ENCODE peak calls at places on chromosomes 7 and 10, in five cellular contexts. One of them, this sample, is unnamed.
A peak's percentile ranks its signal among the peaks of the same experiment; 100 is the strongest.

GRCh38 chr10:80064120-80064886 is 14.2 kb upstream of the TMEM254 start:
- DNase-seq in upper lobe of right lung: no peak
- DNase-seq in left kidney: no peak
- DNase-seq in GM19239: no peak
- DNase-seq in NCI-H1092 treated with DMSO at 0.1 percent for 48 hours: no peak
- DNase-seq in this sample: no peak

GRCh38 chr10:19845963-19846362 is 29.7 kb downstream of the PLXDC2 start:
- DNase-seq in upper lobe of right lung: no peak
- DNase-seq in left kidney: peak; percentile 34
- DNase-seq in GM19239: no peak
- DNase-seq in NCI-H1092 treated with DMSO at 0.1 percent for 48 hours: no peak
- DNase-seq in this sample: no peak

GRCh38 chr10:127408115-127408710 is 140.9 kb upstream of the NPS start:
- DNase-seq in upper lobe of right lung: peak; percentile 32
- DNase-seq in left kidney: peak; percentile 76
- DNase-seq in GM19239: no peak
- DNase-seq in NCI-H1092 treated with DMSO at 0.1 percent for 48 hours: no peak
- DNase-seq in this sample: no peak

GRCh38 chr10:7383442-7383841 is 27.4 kb downstream of the SFMBT2 start:
- DNase-seq in upper lobe of right lung: no peak
- DNase-seq in left kidney: no peak
- DNase-seq in GM19239: no peak
- DNase-seq in NCI-H1092 treated with DMSO at 0.1 percent for 48 hours: no peak
- DNase-seq in this sample: no peak

GRCh38 chr7:46478046-46478445 is 557.0 kb upstream of the IGFBP3 start:
- DNase-seq in upper lobe of right lung: no peak
- DNase-seq in left kidney: no peak
- DNase-seq in GM19239: no peak
- DNase-seq in NCI-H1092 treated with DMSO at 0.1 percent for 48 hours: no peak
- DNase-seq in this sample: no peak

GRCh38 chr10:11181996-11182395 is 164.3 kb downstream of the CELF2 start:
- DNase-seq in upper lobe of right lung: no peak
- DNase-seq in left kidney: no peak
- DNase-seq in GM19239: no peak
- DNase-seq in NCI-H1092 treated with DMSO at 0.1 percent for 48 hours: no peak
- DNase-seq in this sample: no peak

GRCh38 chr7:66576646-66577045 is 52.0 kb upstream of the KCTD7 start:
- DNase-seq in upper lobe of right lung: no peak
- DNase-seq in left kidney: no peak
- DNase-seq in GM19239: no peak
- DNase-seq in NCI-H1092 treated with DMSO at 0.1 percent for 48 hours: no peak
- DNase-seq in this sample: no peak

GRCh38 chr7:101441890-101442289 is 79.2 kb downstream of the COL26A1 start:
- DNase-seq in upper lobe of right lung: no peak
- DNase-seq in left kidney: no peak
- DNase-seq in GM19239: no peak
- DNase-seq in NCI-H1092 treated with DMSO at 0.1 percent for 48 hours: no peak
- DNase-seq in this sample: no peak

GRCh38 chr10:72201293-72201692 is 14.5 kb upstream of the ANAPC16 start:
- DNase-seq in upper lobe of right lung: no peak
- DNase-seq in left kidney: no peak
- DNase-seq in GM19239: no peak
- DNase-seq in NCI-H1092 treated with DMSO at 0.1 percent for 48 hours: no peak
- DNase-seq in this sample: no peak

GRCh38 chr10:72133517-72133916 is 45.2 kb upstream of the SPOCK2 start:
- DNase-seq in upper lobe of right lung: no peak
- DNase-seq in left kidney: no peak
- DNase-seq in GM19239: peak; percentile 57
- DNase-seq in NCI-H1092 treated with DMSO at 0.1 percent for 48 hours: no peak
- DNase-seq in this sample: no peak

GRCh38 chr10:110560012-110560411 is 7.5 kb upstream of the SMC3 start:
- DNase-seq in upper lobe of right lung: no peak
- DNase-seq in left kidney: no peak
- DNase-seq in GM19239: no peak
- DNase-seq in NCI-H1092 treated with DMSO at 0.1 percent for 48 hours: no peak
- DNase-seq in this sample: no peak

GRCh38 chr7:134938141-134938540 is 48.2 kb upstream of the AGBL3 start:
- DNase-seq in upper lobe of right lung: no peak
- DNase-seq in left kidney: no peak
- DNase-seq in GM19239: no peak
- DNase-seq in NCI-H1092 treated with DMSO at 0.1 percent for 48 hours: no peak
- DNase-seq in this sample: no peak

GRCh38 chr7:131249003-131249402 is 78.7 kb upstream of the MKLN1 start:
- DNase-seq in upper lobe of right lung: peak; percentile 70
- DNase-seq in left kidney: no peak
- DNase-seq in GM19239: no peak
- DNase-seq in NCI-H1092 treated with DMSO at 0.1 percent for 48 hours: no peak
- DNase-seq in this sample: no peak

GRCh38 chr10:33038672-33039071 is 80.6 kb upstream of the ITGB1 start:
- DNase-seq in upper lobe of right lung: no peak
- DNase-seq in left kidney: no peak
- DNase-seq in GM19239: no peak
- DNase-seq in NCI-H1092 treated with DMSO at 0.1 percent for 48 hours: no peak
- DNase-seq in this sample: no peak

GRCh38 chr7:100965723-100966541 is 3.4 kb upstream of the MUC12 start:
- DNase-seq in upper lobe of right lung: peak; percentile 91
- DNase-seq in left kidney: peak; percentile 94
- DNase-seq in GM19239: peak; percentile 94
- DNase-seq in NCI-H1092 treated with DMSO at 0.1 percent for 48 hours: no peak
- DNase-seq in this sample: peak; percentile 55

GRCh38 chr7:50146692-50147091 is 53.6 kb upstream of the ZPBP start:
- DNase-seq in upper lobe of right lung: no peak
- DNase-seq in left kidney: peak; percentile 13
- DNase-seq in GM19239: no peak
- DNase-seq in NCI-H1092 treated with DMSO at 0.1 percent for 48 hours: peak; percentile 41
- DNase-seq in this sample: peak; percentile 94

GRCh38 chr7:17640730-17641377 is 299.4 kb downstream of the SNX13 start:
- DNase-seq in upper lobe of right lung: no peak
- DNase-seq in left kidney: peak; percentile 49
- DNase-seq in GM19239: peak; percentile 10
- DNase-seq in NCI-H1092 treated with DMSO at 0.1 percent for 48 hours: peak; percentile 17
- DNase-seq in this sample: peak; percentile 71

GRCh38 chr10:114064151-114065045 is 20.7 kb downstream of the ADRB1 start:
- DNase-seq in upper lobe of right lung: no peak
- DNase-seq in left kidney: no peak
- DNase-seq in GM19239: no peak
- DNase-seq in NCI-H1092 treated with DMSO at 0.1 percent for 48 hours: no peak
- DNase-seq in this sample: no peak

GRCh38 chr10:72597897-72598296 is 28.0 kb downstream of the MICU1 start:
- DNase-seq in upper lobe of right lung: no peak
- DNase-seq in left kidney: no peak
- DNase-seq in GM19239: no peak
- DNase-seq in NCI-H1092 treated with DMSO at 0.1 percent for 48 hours: no peak
- DNase-seq in this sample: no peak

GRCh38 chr7:22718200-22718711 is 8.7 kb upstream of the IL6 start:
- DNase-seq in upper lobe of right lung: no peak
- DNase-seq in left kidney: peak; percentile 20
- DNase-seq in GM19239: no peak
- DNase-seq in NCI-H1092 treated with DMSO at 0.1 percent for 48 hours: no peak
- DNase-seq in this sample: no peak

GRCh38 chr10:110615057-110615630 is 29.0 kb upstream of the RBM20 start:
- DNase-seq in upper lobe of right lung: no peak
- DNase-seq in left kidney: peak; percentile 79
- DNase-seq in GM19239: no peak
- DNase-seq in NCI-H1092 treated with DMSO at 0.1 percent for 48 hours: no peak
- DNase-seq in this sample: no peak

GRCh38 chr10:71634531-71635164 is 84.9 kb downstream of the C10orf105 start:
- DNase-seq in upper lobe of right lung: no peak
- DNase-seq in left kidney: no peak
- DNase-seq in GM19239: no peak
- DNase-seq in NCI-H1092 treated with DMSO at 0.1 percent for 48 hours: peak; percentile 20
- DNase-seq in this sample: no peak

GRCh38 chr7:142349670-142350405 is 92.0 kb upstream of the PRSS58 start:
- DNase-seq in upper lobe of right lung: peak; percentile 67
- DNase-seq in left kidney: no peak
- DNase-seq in GM19239: no peak
- DNase-seq in NCI-H1092 treated with DMSO at 0.1 percent for 48 hours: no peak
- DNase-seq in this sample: no peak

GRCh38 chr10:62395892-62396291 is 21.7 kb downstream of the ZNF365 start:
- DNase-seq in upper lobe of right lung: no peak
- DNase-seq in left kidney: no peak
- DNase-seq in GM19239: no peak
- DNase-seq in NCI-H1092 treated with DMSO at 0.1 percent for 48 hours: no peak
- DNase-seq in this sample: no peak

GRCh38 chr10:70676511-70676910 is 4.2 kb downstream of the ADAMTS14 start:
- DNase-seq in upper lobe of right lung: no peak
- DNase-seq in left kidney: no peak
- DNase-seq in GM19239: no peak
- DNase-seq in NCI-H1092 treated with DMSO at 0.1 percent for 48 hours: no peak
- DNase-seq in this sample: no peak

GRCh38 chr7:13327669-13328068 is 640.2 kb downstream of the ARL4A start:
- DNase-seq in upper lobe of right lung: no peak
- DNase-seq in left kidney: no peak
- DNase-seq in GM19239: no peak
- DNase-seq in NCI-H1092 treated with DMSO at 0.1 percent for 48 hours: no peak
- DNase-seq in this sample: no peak

GRCh38 chr10:18497955-18498354 is 153.4 kb downstream of the NSUN6 start:
- DNase-seq in upper lobe of right lung: no peak
- DNase-seq in left kidney: peak; percentile 9
- DNase-seq in GM19239: no peak
- DNase-seq in NCI-H1092 treated with DMSO at 0.1 percent for 48 hours: no peak
- DNase-seq in this sample: no peak

GRCh38 chr10:130409931-130410330 is 273.7 kb downstream of the GLRX3 start:
- DNase-seq in upper lobe of right lung: no peak
- DNase-seq in left kidney: no peak
- DNase-seq in GM19239: no peak
- DNase-seq in NCI-H1092 treated with DMSO at 0.1 percent for 48 hours: no peak
- DNase-seq in this sample: no peak

GRCh38 chr7:124532166-124532565 is 233.4 kb downstream of the GPR37 start:
- DNase-seq in upper lobe of right lung: no peak
- DNase-seq in left kidney: no peak
- DNase-seq in GM19239: no peak
- DNase-seq in NCI-H1092 treated with DMSO at 0.1 percent for 48 hours: no peak
- DNase-seq in this sample: no peak

GRCh38 chr7:157949711-157950110 is 612.9 kb downstream of the DNAJB6 start:
- DNase-seq in upper lobe of right lung: no peak
- DNase-seq in left kidney: no peak
- DNase-seq in GM19239: no peak
- DNase-seq in NCI-H1092 treated with DMSO at 0.1 percent for 48 hours: no peak
- DNase-seq in this sample: no peak

GRCh38 chr7:11428877-11429617 is 403.0 kb downstream of the THSD7A start:
- DNase-seq in upper lobe of right lung: no peak
- DNase-seq in left kidney: peak; percentile 40
- DNase-seq in GM19239: no peak
- DNase-seq in NCI-H1092 treated with DMSO at 0.1 percent for 48 hours: no peak
- DNase-seq in this sample: no peak

GRCh38 chr7:98627062-98627790 is 10.1 kb downstream of the NPTX2 start:
- DNase-seq in upper lobe of right lung: no peak
- DNase-seq in left kidney: no peak
- DNase-seq in GM19239: no peak
- DNase-seq in NCI-H1092 treated with DMSO at 0.1 percent for 48 hours: no peak
- DNase-seq in this sample: no peak

GRCh38 chr7:108088729-108089128 is 41.4 kb downstream of the LAMB4 start:
- DNase-seq in upper lobe of right lung: no peak
- DNase-seq in left kidney: no peak
- DNase-seq in GM19239: no peak
- DNase-seq in NCI-H1092 treated with DMSO at 0.1 percent for 48 hours: no peak
- DNase-seq in this sample: no peak

GRCh38 chr7:539731-540411 is 20.2 kb upstream of the PDGFA start:
- DNase-seq in upper lobe of right lung: peak; percentile 79
- DNase-seq in left kidney: peak; percentile 87
- DNase-seq in GM19239: no peak
- DNase-seq in NCI-H1092 treated with DMSO at 0.1 percent for 48 hours: no peak
- DNase-seq in this sample: no peak

GRCh38 chr7:65430344-65431186 is 56.9 kb downstream of the ZNF92 start:
- DNase-seq in upper lobe of right lung: no peak
- DNase-seq in left kidney: no peak
- DNase-seq in GM19239: no peak
- DNase-seq in NCI-H1092 treated with DMSO at 0.1 percent for 48 hours: no peak
- DNase-seq in this sample: peak; percentile 24

GRCh38 chr10:16754765-16755164 is 62.5 kb downstream of the RSU1 start:
- DNase-seq in upper lobe of right lung: peak; percentile 71
- DNase-seq in left kidney: no peak
- DNase-seq in GM19239: no peak
- DNase-seq in NCI-H1092 treated with DMSO at 0.1 percent for 48 hours: no peak
- DNase-seq in this sample: no peak

This sample was measured in NAMALWA.